ENCODE peak calls at places on chromosome 9, in six cellular contexts. One of them, this sample, is unnamed.

GRCh38 chr9:99411479-99412100 is 189.5 kb downstream of the SEC61B start:
- DNase-seq in AG09319: no peak
- DNase-seq in tibial nerve: no peak
- DNase-seq in GM10248: no peak
- DNase-seq in cardiac muscle cell: no peak
- DNase-seq in GM12865: no peak
- DNase-seq in this sample: no peak

GRCh38 chr9:111943200-111943599 is 46.6 kb downstream of the UGCG start:
- DNase-seq in GM12865: no peak
- DNase-seq in cardiac muscle cell: no peak
- DNase-seq in GM10248: no peak
- DNase-seq in AG09319: no peak
- DNase-seq in tibial nerve: no peak
- DNase-seq in this sample: no peak

GRCh38 chr9:132283165-132283564 is 71.6 kb downstream of the SETX start:
- DNase-seq in AG09319: no peak
- DNase-seq in cardiac muscle cell: no peak
- DNase-seq in GM10248: peak
- DNase-seq in GM12865: no peak
- DNase-seq in tibial nerve: no peak
- DNase-seq in this sample: no peak

GRCh38 chr9:12702160-12702758 is 9.1 kb downstream of the TYRP1 start:
- DNase-seq in cardiac muscle cell: peak
- DNase-seq in tibial nerve: peak
- DNase-seq in GM12865: no peak
- DNase-seq in AG09319: peak
- DNase-seq in GM10248: no peak
- DNase-seq in this sample: no peak

GRCh38 chr9:93058357-93059096 is at the start of gene SUSD3:
- DNase-seq in GM12865: peak
- DNase-seq in cardiac muscle cell: peak
- DNase-seq in GM10248: peak
- DNase-seq in AG09319: no peak
- DNase-seq in tibial nerve: peak
- DNase-seq in this sample: peak

GRCh38 chr9:130860458-130861316 is 25.6 kb downstream of the ABL1 start:
- DNase-seq in AG09319: peak
- DNase-seq in tibial nerve: peak
- DNase-seq in cardiac muscle cell: peak
- DNase-seq in GM10248: no peak
- DNase-seq in GM12865: no peak
- DNase-seq in this sample: no peak

GRCh38 chr9:110069326-110070248 is 138.4 kb downstream of the C9orf152 start:
- DNase-seq in tibial nerve: no peak
- DNase-seq in AG09319: peak
- DNase-seq in cardiac muscle cell: peak
- DNase-seq in GM10248: no peak
- DNase-seq in GM12865: no peak
- DNase-seq in this sample: no peak

GRCh38 chr9:111356567-111357244 is 26.7 kb upstream of the OR2K2 start:
- DNase-seq in AG09319: peak
- DNase-seq in cardiac muscle cell: peak
- DNase-seq in tibial nerve: no peak
- DNase-seq in GM10248: peak
- DNase-seq in GM12865: peak
- DNase-seq in this sample: no peak

GRCh38 chr9:89605181-89606048 is 603 bp downstream of the GADD45G start:
- DNase-seq in GM10248: peak
- DNase-seq in tibial nerve: peak
- DNase-seq in cardiac muscle cell: peak
- DNase-seq in GM12865: no peak
- DNase-seq in AG09319: no peak
- DNase-seq in this sample: peak

GRCh38 chr9:110114086-110114887 is 93.7 kb downstream of the C9orf152 start:
- DNase-seq in cardiac muscle cell: no peak
- DNase-seq in AG09319: no peak
- DNase-seq in GM10248: no peak
- DNase-seq in GM12865: no peak
- DNase-seq in tibial nerve: no peak
- DNase-seq in this sample: no peak

GRCh38 chr9:96139592-96140251 is 162.3 kb downstream of the HSD17B3 start:
- DNase-seq in cardiac muscle cell: peak
- DNase-seq in AG09319: peak
- DNase-seq in GM10248: no peak
- DNase-seq in tibial nerve: peak
- DNase-seq in GM12865: no peak
- DNase-seq in this sample: no peak

GRCh38 chr9:68780735-68781134 is 75.7 kb downstream of the PIP5K1B start:
- DNase-seq in GM12865: peak
- DNase-seq in tibial nerve: no peak
- DNase-seq in GM10248: no peak
- DNase-seq in AG09319: no peak
- DNase-seq in cardiac muscle cell: no peak
- DNase-seq in this sample: no peak

GRCh38 chr9:138097501-138097991 is 220.0 kb downstream of the CACNA1B start:
- DNase-seq in GM10248: no peak
- DNase-seq in GM12865: no peak
- DNase-seq in AG09319: no peak
- DNase-seq in cardiac muscle cell: no peak
- DNase-seq in tibial nerve: no peak
- DNase-seq in this sample: no peak

GRCh38 chr9:94586316-94586715 is 7.3 kb downstream of the FBP2 start:
- DNase-seq in GM12865: peak
- DNase-seq in AG09319: no peak
- DNase-seq in GM10248: no peak
- DNase-seq in tibial nerve: no peak
- DNase-seq in cardiac muscle cell: peak
- DNase-seq in this sample: no peak

This sample was measured in effector memory CD8-positive, alpha-beta T cell.